ENCODE peak calls at places on chromosome 19, in four cellular contexts. One of them, this sample, is unnamed.
A peak's percentile ranks its signal among the peaks of the same experiment; 100 is the strongest.

GRCh38 chr19:3119782-3120380 is 16.0 kb upstream of the GNA15 start:
- DNase-seq in bronchial epithelial cell: no peak
- DNase-seq in T-helper 2 cell: no peak
- DNase-seq in stomach: no peak
- DNase-seq in this sample: no peak

GRCh38 chr19:55080121-55080914 is 4.6 kb downstream of the EPS8L1 start:
- DNase-seq in bronchial epithelial cell: peak; percentile 61
- DNase-seq in T-helper 2 cell: peak; percentile 35
- DNase-seq in stomach: peak; percentile 48
- DNase-seq in this sample: peak; percentile 80

GRCh38 chr19:28687296-28687695 is 525.7 kb downstream of the UQCRFS1 start:
- DNase-seq in bronchial epithelial cell: no peak
- DNase-seq in T-helper 2 cell: no peak
- DNase-seq in stomach: no peak
- DNase-seq in this sample: peak; percentile 7

GRCh38 chr19:42199440-42200115 is 17.9 kb downstream of the DEDD2 start:
- DNase-seq in bronchial epithelial cell: peak; percentile 81
- DNase-seq in T-helper 2 cell: no peak
- DNase-seq in stomach: peak; percentile 34
- DNase-seq in this sample: no peak

GRCh38 chr19:42316223-42317211 is 3.4 kb downstream of the TMEM145 start:
- DNase-seq in bronchial epithelial cell: no peak
- DNase-seq in T-helper 2 cell: no peak
- DNase-seq in stomach: no peak
- DNase-seq in this sample: peak; percentile 71

GRCh38 chr19:37997911-37998344 is 90.9 kb downstream of the SIPA1L3 start:
- DNase-seq in bronchial epithelial cell: peak; percentile 91
- DNase-seq in T-helper 2 cell: no peak
- DNase-seq in stomach: no peak
- DNase-seq in this sample: peak; percentile 74

GRCh38 chr19:42198676-42199439 is 18.6 kb downstream of the DEDD2 start:
- DNase-seq in bronchial epithelial cell: no peak
- DNase-seq in T-helper 2 cell: no peak
- DNase-seq in stomach: peak; percentile 44
- DNase-seq in this sample: no peak

GRCh38 chr19:55354698-55355212 is at the start of gene COX6B2:
- DNase-seq in bronchial epithelial cell: no peak
- DNase-seq in T-helper 2 cell: no peak
- DNase-seq in stomach: no peak
- DNase-seq in this sample: no peak

GRCh38 chr19:6412111-6412999 is 12.3 kb downstream of the KHSRP start:
- DNase-seq in bronchial epithelial cell: peak; percentile 23
- DNase-seq in T-helper 2 cell: peak; percentile 26
- DNase-seq in stomach: peak; percentile 61
- DNase-seq in this sample: peak; percentile 31

GRCh38 chr19:49514151-49514550 is 1.7 kb downstream of the FCGRT start:
- DNase-seq in bronchial epithelial cell: no peak
- DNase-seq in T-helper 2 cell: no peak
- DNase-seq in stomach: peak; percentile 46
- DNase-seq in this sample: no peak

GRCh38 chr19:5113101-5113557 is 144.2 kb downstream of the KDM4B start:
- DNase-seq in bronchial epithelial cell: no peak
- DNase-seq in T-helper 2 cell: no peak
- DNase-seq in stomach: no peak
- DNase-seq in this sample: no peak

GRCh38 chr19:33005440-33005839 is 33.4 kb downstream of the FAAP24 start:
- DNase-seq in bronchial epithelial cell: peak; percentile 50
- DNase-seq in T-helper 2 cell: no peak
- DNase-seq in stomach: no peak
- DNase-seq in this sample: no peak

GRCh38 chr19:2286402-2287140 is 4.6 kb upstream of the PEAK3 start:
- DNase-seq in bronchial epithelial cell: no peak
- DNase-seq in T-helper 2 cell: no peak
- DNase-seq in stomach: no peak
- DNase-seq in this sample: no peak

GRCh38 chr19:42857544-42857867 is 22.0 kb downstream of the PSG1 start:
- DNase-seq in bronchial epithelial cell: no peak
- DNase-seq in T-helper 2 cell: no peak
- DNase-seq in stomach: no peak
- DNase-seq in this sample: no peak

GRCh38 chr19:45442408-45442926 is 18.8 kb upstream of the ERCC1 start:
- DNase-seq in bronchial epithelial cell: no peak
- DNase-seq in T-helper 2 cell: no peak
- DNase-seq in stomach: no peak
- DNase-seq in this sample: no peak

GRCh38 chr19:13718733-13719132 is 45.6 kb upstream of the MRI1 start:
- DNase-seq in bronchial epithelial cell: peak; percentile 55
- DNase-seq in T-helper 2 cell: no peak
- DNase-seq in stomach: no peak
- DNase-seq in this sample: peak; percentile 82

GRCh38 chr19:18397242-18398202 is at the start of gene LRRC25:
- DNase-seq in bronchial epithelial cell: no peak
- DNase-seq in T-helper 2 cell: no peak
- DNase-seq in stomach: no peak
- DNase-seq in this sample: no peak

GRCh38 chr19:30691767-30692516 is 319.8 kb downstream of the ZNF536 start:
- DNase-seq in bronchial epithelial cell: no peak
- DNase-seq in T-helper 2 cell: no peak
- DNase-seq in stomach: no peak
- DNase-seq in this sample: peak; percentile 20

GRCh38 chr19:17058236-17058635 is 17.0 kb downstream of the HAUS8 start:
- DNase-seq in bronchial epithelial cell: no peak
- DNase-seq in T-helper 2 cell: no peak
- DNase-seq in stomach: no peak
- DNase-seq in this sample: no peak

GRCh38 chr19:7926021-7926726 is at the start of gene CTXN1:
- DNase-seq in bronchial epithelial cell: no peak
- DNase-seq in T-helper 2 cell: peak; percentile 66
- DNase-seq in stomach: peak; percentile 79
- DNase-seq in this sample: peak; percentile 92

GRCh38 chr19:5953680-5954213 is 24.2 kb downstream of the RANBP3 start:
- DNase-seq in bronchial epithelial cell: no peak
- DNase-seq in T-helper 2 cell: no peak
- DNase-seq in stomach: no peak
- DNase-seq in this sample: peak; percentile 74

GRCh38 chr19:45643024-45643926 is 4.1 kb upstream of the EML2 start:
- DNase-seq in bronchial epithelial cell: peak; percentile 59
- DNase-seq in T-helper 2 cell: peak; percentile 97
- DNase-seq in stomach: peak; percentile 88
- DNase-seq in this sample: peak; percentile 88

GRCh38 chr19:41711376-41712261 is 3.2 kb downstream of the CEACAM5 start:
- DNase-seq in bronchial epithelial cell: no peak
- DNase-seq in T-helper 2 cell: no peak
- DNase-seq in stomach: peak; percentile 22
- DNase-seq in this sample: no peak

GRCh38 chr19:41734156-41734555 is 21.2 kb upstream of the CEACAM6 start:
- DNase-seq in bronchial epithelial cell: no peak
- DNase-seq in T-helper 2 cell: no peak
- DNase-seq in stomach: no peak
- DNase-seq in this sample: no peak

GRCh38 chr19:33535176-33535575 is 13.6 kb upstream of the PEPD start:
- DNase-seq in bronchial epithelial cell: peak; percentile 8
- DNase-seq in T-helper 2 cell: no peak
- DNase-seq in stomach: no peak
- DNase-seq in this sample: no peak

GRCh38 chr19:35620001-35620400 is 7.5 kb downstream of the HAUS5 start:
- DNase-seq in bronchial epithelial cell: no peak
- DNase-seq in T-helper 2 cell: no peak
- DNase-seq in stomach: no peak
- DNase-seq in this sample: no peak

GRCh38 chr19:12733369-12733896 is 1.1 kb downstream of the TRIR start:
- DNase-seq in bronchial epithelial cell: peak; percentile 41
- DNase-seq in T-helper 2 cell: no peak
- DNase-seq in stomach: no peak
- DNase-seq in this sample: peak; percentile 75

GRCh38 chr19:2888739-2889224 is 11.9 kb upstream of the ZNF57 start:
- DNase-seq in bronchial epithelial cell: no peak
- DNase-seq in T-helper 2 cell: peak; percentile 17
- DNase-seq in stomach: no peak
- DNase-seq in this sample: no peak

GRCh38 chr19:10744222-10744847 is 26.5 kb downstream of the DNM2 start:
- DNase-seq in bronchial epithelial cell: no peak
- DNase-seq in T-helper 2 cell: no peak
- DNase-seq in stomach: peak; percentile 41
- DNase-seq in this sample: no peak

GRCh38 chr19:14821958-14822357 is 13.0 kb downstream of the OR7A5 start:
- DNase-seq in bronchial epithelial cell: no peak
- DNase-seq in T-helper 2 cell: no peak
- DNase-seq in stomach: no peak
- DNase-seq in this sample: no peak

GRCh38 chr19:58001895-58002369 is 688 bp downstream of the ZNF606 start:
- DNase-seq in bronchial epithelial cell: no peak
- DNase-seq in T-helper 2 cell: no peak
- DNase-seq in stomach: no peak
- DNase-seq in this sample: no peak

GRCh38 chr19:39409886-39410619 is 2.4 kb upstream of the PLEKHG2 start:
- DNase-seq in bronchial epithelial cell: peak; percentile 56
- DNase-seq in T-helper 2 cell: peak; percentile 33
- DNase-seq in stomach: peak; percentile 76
- DNase-seq in this sample: peak; percentile 73

GRCh38 chr19:44718441-44719261 is 19.7 kb downstream of the CEACAM16 start:
- DNase-seq in bronchial epithelial cell: no peak
- DNase-seq in T-helper 2 cell: no peak
- DNase-seq in stomach: peak; percentile 93
- DNase-seq in this sample: peak; percentile 63

This sample was measured in GM03348.